ENCODE peak calls at places on chromosomes 1 and 21, in four cellular contexts. H is naive thymus-derived CD4-positive, alpha-beta T cell; E is heart right ventricle; G is WERI-Rb-1. K is an unnamed sample.
A peak's percentile ranks its signal among the peaks of the same experiment; 100 is the strongest.

GRCh38 chr21:31161157-31161556 is 122.9 kb upstream of the KRTAP19-8 start:
- DNase-seq in H (no peak), E (no peak), G (no peak), K (peak; percentile 44)

GRCh38 chr1:61641578-61642336 is 83.2 kb downstream of the TM2D1 start:
- DNase-seq in H (peak; percentile 59), E (peak; percentile 79), G (peak; percentile 72), K (peak; percentile 85)

GRCh38 chr1:218813247-218813646 is 360.4 kb upstream of the LYPLAL1 start:
- DNase-seq in H (no peak), E (no peak), G (no peak), K (no peak)

GRCh38 chr1:91685994-91686393 is 185.3 kb downstream of the CDC7 start:
- DNase-seq in H (no peak), E (no peak), G (no peak), K (no peak)

GRCh38 chr1:71621785-71622184 is 541.0 kb upstream of the ZRANB2 start:
- DNase-seq in H (no peak), E (no peak), G (no peak), K (no peak)

GRCh38 chr1:180278193-180278556 is 48.1 kb downstream of the LHX4 start:
- DNase-seq in H (no peak), E (no peak), G (no peak), K (no peak)

GRCh38 chr1:112515311-112516009 is 6.7 kb downstream of the WNT2B start:
- DNase-seq in H (no peak), E (no peak), G (no peak), K (peak; percentile 74)

GRCh38 chr1:235290740-235291502 is 37.1 kb downstream of the ARID4B start:
- DNase-seq in H (no peak), E (no peak), G (no peak), K (no peak)

GRCh38 chr1:50368179-50369007 is 54.9 kb downstream of the DMRTA2 start:
- DNase-seq in H (no peak), E (no peak), G (peak; percentile 53), K (peak; percentile 85)

GRCh38 chr1:31932491-31933316 is 5.5 kb downstream of the PTP4A2 start:
- DNase-seq in H (no peak), E (no peak), G (no peak), K (no peak)

GRCh38 chr1:109201123-109201703 is 12.5 kb upstream of the SARS1 start:
- DNase-seq in H (no peak), E (no peak), G (peak; percentile 76), K (peak; percentile 84)

GRCh38 chr1:170410391-170411146 is 121.4 kb upstream of the GORAB start:
- DNase-seq in H (no peak), E (no peak), G (no peak), K (no peak)

GRCh38 chr1:32893198-32894018 is 7.1 kb downstream of the HPCA start:
- DNase-seq in H (no peak), E (no peak), G (peak; percentile 94), K (peak; percentile 95)

GRCh38 chr1:117828206-117828605 is 101.2 kb downstream of the GDAP2 start:
- DNase-seq in H (no peak), E (peak; percentile 64), G (no peak), K (no peak)

GRCh38 chr1:77940921-77941570 is 37.8 kb downstream of the FUBP1 start:
- DNase-seq in H (no peak), E (no peak), G (no peak), K (no peak)

GRCh38 chr21:31855180-31855579 is 17.6 kb upstream of the HUNK start:
- DNase-seq in H (no peak), E (no peak), G (no peak), K (no peak)

DNA sequence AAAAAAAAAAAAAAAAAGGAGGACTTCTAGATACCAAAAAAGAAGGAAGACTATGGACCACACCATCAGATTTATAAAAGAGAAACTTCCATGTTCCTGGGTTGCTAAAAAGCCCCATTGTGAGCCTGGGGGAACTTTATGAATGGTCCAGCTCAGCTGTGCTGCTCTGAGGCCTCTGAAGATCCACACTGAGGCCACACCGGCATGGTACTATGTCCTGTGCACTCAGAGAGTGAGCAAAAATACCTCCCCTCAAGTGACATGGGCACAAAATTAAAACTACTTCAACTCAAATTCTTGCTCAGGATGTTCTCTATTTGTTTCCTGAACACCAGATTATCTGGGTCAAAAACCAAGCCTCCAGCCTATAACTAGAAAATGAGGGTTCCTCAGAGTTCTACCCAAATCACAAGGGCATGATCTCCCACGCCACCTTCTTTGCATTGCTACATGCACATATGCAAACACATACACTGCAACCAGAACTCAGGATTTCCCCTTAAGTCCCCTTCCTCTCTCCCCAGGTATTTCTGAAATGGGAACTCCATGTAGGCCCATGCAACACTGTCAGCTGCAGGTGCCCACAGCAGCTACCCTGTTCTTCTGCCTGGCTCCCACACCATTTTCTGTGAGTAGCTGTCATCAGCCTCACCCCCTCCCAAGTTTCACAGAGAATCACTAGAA is 94.4 kb downstream of the SH3GLB1 start:
- DNase-seq in H (no peak), E (no peak), G (no peak), K (no peak)
- H3K36me3 ChIP-seq in H (no peaks in the 10 kb centered on the region), E (no peaks in the 10 kb centered on the region), G (no peaks in the 10 kb centered on the region), K (no peaks in the 10 kb centered on the region)

DNA sequence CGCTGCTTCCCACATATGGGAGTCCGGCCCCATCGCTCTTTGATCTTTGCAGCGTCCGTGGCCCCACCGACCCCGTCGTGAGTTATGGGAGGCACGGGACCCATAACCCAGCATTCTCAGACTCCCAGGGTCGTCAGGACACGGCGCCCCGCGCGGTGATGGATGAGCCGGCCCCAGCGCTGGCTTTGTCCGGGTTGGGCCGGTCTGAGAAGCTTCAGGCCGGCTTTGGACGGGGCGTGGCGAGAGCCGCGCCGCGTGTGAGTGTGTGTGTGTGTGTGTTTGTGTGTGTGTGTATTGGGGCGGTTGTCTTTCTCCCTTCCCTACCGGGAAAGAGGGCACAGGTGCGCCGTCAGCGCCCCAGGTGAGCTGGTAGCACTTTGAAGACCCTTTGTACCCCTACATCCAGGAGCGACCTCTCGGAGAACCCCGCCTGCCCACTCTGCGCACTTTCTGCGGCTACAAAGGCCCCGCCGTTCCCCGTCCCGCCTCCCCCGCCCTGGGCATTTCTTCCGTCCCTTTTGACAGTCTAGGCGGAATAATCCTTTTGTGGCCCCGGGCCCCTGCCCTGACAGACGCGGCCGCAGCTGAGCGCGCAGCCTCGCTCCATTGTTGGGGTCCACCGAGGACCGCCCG is 725 bp upstream of the DRAXIN start:
- DNase-seq in H (no peak), E (no peak), G (peak; percentile 71), K (peak; percentile 86)
- H3K27me3 ChIP-seq in H (peaks cover 4% of the 10 kb centered on the region), E (peaks cover 66% of the 10 kb centered on the region), G (no peaks in the 10 kb centered on the region), K (peaks cover 7% of the 10 kb centered on the region)

GRCh38 chr1:6545276-6545934 is 8.9 kb downstream of the NOL9 start:
- DNase-seq in H (peak; percentile 62), E (no peak), G (no peak), K (no peak)
- H3K36me3 ChIP-seq in H (peaks cover 75% of the 10 kb centered on the region), E (peaks cover 92% of the 10 kb centered on the region), G (peaks cover 73% of the 10 kb centered on the region), K (peaks cover 37% of the 10 kb centered on the region)

GRCh38 chr1:231187556-231187955 is 25.7 kb downstream of the TRIM67 start:
- DNase-seq in H (no peak), E (no peak), G (no peak), K (no peak)
- H3K27me3 ChIP-seq in H (no peaks in the 10 kb centered on the region), E (peaks cover 12% of the 10 kb centered on the region), G (no peaks in the 10 kb centered on the region), K (peaks cover 21% of the 10 kb centered on the region)

GRCh38 chr21:46324390-46325072 is 575 bp downstream of the PCNT start:
- DNase-seq in H (peak; percentile 87), E (peak; percentile 91), G (peak; percentile 94), K (peak; percentile 99)

GRCh38 chr21:46322351-46323226 is 1.1 kb downstream of the C21orf58 start:
- DNase-seq in H (no peak), E (no peak), G (no peak), K (peak; percentile 50)

GRCh38 chr21:46325073-46325912 is 1.3 kb downstream of the PCNT start:
- DNase-seq in H (no peak), E (peak; percentile 53), G (peak; percentile 83), K (peak; percentile 92)

GRCh38 chr21:46323710-46324389 is at the start of the genes C21orf58 and PCNT:
- DNase-seq in H (peak; percentile 99), E (peak; percentile 98), G (peak; percentile 99), K (peak; percentile 100)

GRCh38 chr21:46323227-46323709 is 402 bp downstream of the C21orf58 start:
- DNase-seq in H (no peak), E (no peak), G (no peak), K (no peak)
- H3K36me3 ChIP-seq in H (peaks cover 11% of the 10 kb centered on the region), E (peaks cover 11% of the 10 kb centered on the region), G (peaks cover 55% of the 10 kb centered on the region), K (peaks cover 3% of the 10 kb centered on the region)

GRCh38 chr1:228943436-228943835 is 208.2 kb downstream of the RHOU start:
- DNase-seq in H (no peak), E (no peak), G (no peak), K (no peak)
- H3K27me3 ChIP-seq in H (no peaks in the 10 kb centered on the region), E (no peaks in the 10 kb centered on the region), G (no peaks in the 10 kb centered on the region), K (no peaks in the 10 kb centered on the region)

GRCh38 chr1:113895961-113896360 is 8.6 kb upstream of the BCL2L15 start:
- DNase-seq in H (no peak), E (no peak), G (no peak), K (no peak)
- H3K36me3 ChIP-seq in H (peaks cover 63% of the 10 kb centered on the region), E (peaks cover 76% of the 10 kb centered on the region), G (peaks cover 51% of the 10 kb centered on the region), K (peaks cover 3% of the 10 kb centered on the region)

GRCh38 chr1:23555225-23555801 is 4.0 kb downstream of the ID3 start:
- DNase-seq in H (no peak), E (peak; percentile 38), G (no peak), K (peak; percentile 49)
- H3K27me3 ChIP-seq in H (no peaks in the 10 kb centered on the region), E (no peaks in the 10 kb centered on the region), G (no peaks in the 10 kb centered on the region), K (peaks cover 24% of the 10 kb centered on the region)

GRCh38 chr1:183920651-183921050 is 115.7 kb downstream of the RGL1 start:
- DNase-seq in H (no peak), E (no peak), G (no peak), K (no peak)
- H3K36me3 ChIP-seq in H (no peaks in the 10 kb centered on the region), E (peaks cover 96% of the 10 kb centered on the region), G (no peaks in the 10 kb centered on the region), K (no peaks in the 10 kb centered on the region)

DNA sequence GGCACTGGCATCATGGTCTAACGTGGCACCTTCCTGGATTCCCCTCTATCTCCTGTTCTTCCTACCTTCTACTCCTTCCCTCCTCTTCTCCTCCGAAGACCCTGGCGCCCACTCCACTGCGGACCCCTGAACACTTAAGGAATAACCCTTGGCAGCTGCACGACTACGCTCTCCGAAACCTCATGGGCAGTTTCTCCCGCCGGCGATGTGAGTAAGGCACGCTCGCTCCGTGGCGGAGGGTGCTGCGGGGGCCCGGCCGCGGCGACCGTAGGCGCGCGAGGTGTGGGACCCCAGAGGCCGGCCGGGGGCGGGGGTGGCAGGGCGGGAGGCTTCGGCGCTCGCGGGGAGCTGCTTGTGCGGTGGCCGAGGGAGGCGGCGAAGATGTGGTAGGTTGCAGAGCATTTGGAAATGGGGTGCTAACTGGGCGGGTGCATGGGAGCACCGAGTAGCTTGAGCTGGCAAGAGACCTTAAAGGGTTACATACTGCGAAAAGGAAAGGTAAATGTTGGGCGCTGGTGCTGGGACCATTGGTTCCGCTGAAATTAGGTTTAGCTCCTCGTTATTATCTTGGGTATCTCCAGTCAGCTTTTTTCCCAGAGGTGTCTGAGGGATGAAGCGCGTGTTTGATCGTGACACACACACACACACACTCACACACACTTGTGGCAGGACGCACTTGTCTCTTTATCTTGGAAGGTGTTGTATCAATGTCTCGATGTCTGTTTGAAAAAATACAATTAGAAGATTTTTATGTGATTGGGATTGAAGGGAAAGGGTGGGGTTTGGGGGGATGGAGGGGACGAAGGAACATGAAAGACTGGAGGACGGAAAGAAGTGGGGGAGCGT is 936 bp downstream of the LRRC7 start:
- DNase-seq in H (no peak), E (peak; percentile 6), G (no peak), K (peak; percentile 50)
- H3K27me3 ChIP-seq in H (peaks cover 2% of the 10 kb centered on the region), E (peaks cover 31% of the 10 kb centered on the region), G (no peaks in the 10 kb centered on the region), K (peaks cover 78% of the 10 kb centered on the region)